ENCODE peak calls at places on chromosomes 12 and 14, in seven cellular contexts. W is SK-N-SH, K is HCT116, L is H1, A is HepG2, P is GM12878, T is K562. R is an unnamed sample.

GRCh38 chr14:36785511-36785910 is 123.9 kb downstream of the PAX9 start:
- DNase-seq in L (no peak), W (no peak), A (no peak), P (no peak), K (no peak), T (no peak), R (no peak)

GRCh38 chr12:85834378-85834777 is 1.8 kb downstream of the RASSF9 start:
- DNase-seq in W (no peak), L (no peak), A (no peak), T (no peak), K (no peak), P (no peak), R (peak)

GRCh38 chr12:1728824-1729223 is 38.0 kb downstream of the ADIPOR2 start:
- DNase-seq in T (no peak), A (peak), L (no peak), P (no peak), K (no peak), W (no peak), R (no peak)

GRCh38 chr14:93538411-93538810 is 107.7 kb downstream of the UNC79 start:
- DNase-seq in T (peak), K (peak), W (peak), A (no peak), P (no peak), L (peak), R (peak)

GRCh38 chr14:62689741-62690140 is 355.5 kb downstream of the KCNH5 start:
- DNase-seq in W (no peak), T (no peak), L (no peak), P (no peak), A (peak), K (no peak), R (no peak)

GRCh38 chr12:1287446-1287975 is 296.5 kb downstream of the ERC1 start:
- DNase-seq in P (no peak), A (no peak), W (no peak), K (no peak), L (no peak), T (no peak), R (no peak)

GRCh38 chr12:45509187-45509586 is 220.3 kb upstream of the ARID2 start:
- DNase-seq in T (no peak), K (no peak), A (no peak), L (no peak), P (peak), W (no peak), R (no peak)

GRCh38 chr12:12467222-12467621 is 95.4 kb downstream of the DUSP16 start:
- DNase-seq in W (no peak), A (no peak), L (no peak), T (no peak), K (no peak), P (no peak), R (no peak)

GRCh38 chr12:8914716-8915526 is 612 bp downstream of the PHC1 start:
- DNase-seq in W (peak), T (peak), L (no peak), P (no peak), K (no peak), A (peak), R (peak)

GRCh38 chr14:105136401-105137322 is 31.9 kb downstream of the JAG2 start:
- DNase-seq in L (no peak), K (no peak), W (no peak), T (no peak), A (no peak), P (no peak), R (no peak)

GRCh38 chr12:57418255-57418654 is 12.6 kb downstream of the R3HDM2 start:
- DNase-seq in L (no peak), K (no peak), P (no peak), W (no peak), T (no peak), A (no peak), R (no peak)

GRCh38 chr14:32940066-32940651 is 1.5 kb downstream of the NPAS3 start:
- DNase-seq in A (no peak), W (no peak), P (no peak), T (no peak), L (no peak), K (no peak), R (no peak)

DNA sequence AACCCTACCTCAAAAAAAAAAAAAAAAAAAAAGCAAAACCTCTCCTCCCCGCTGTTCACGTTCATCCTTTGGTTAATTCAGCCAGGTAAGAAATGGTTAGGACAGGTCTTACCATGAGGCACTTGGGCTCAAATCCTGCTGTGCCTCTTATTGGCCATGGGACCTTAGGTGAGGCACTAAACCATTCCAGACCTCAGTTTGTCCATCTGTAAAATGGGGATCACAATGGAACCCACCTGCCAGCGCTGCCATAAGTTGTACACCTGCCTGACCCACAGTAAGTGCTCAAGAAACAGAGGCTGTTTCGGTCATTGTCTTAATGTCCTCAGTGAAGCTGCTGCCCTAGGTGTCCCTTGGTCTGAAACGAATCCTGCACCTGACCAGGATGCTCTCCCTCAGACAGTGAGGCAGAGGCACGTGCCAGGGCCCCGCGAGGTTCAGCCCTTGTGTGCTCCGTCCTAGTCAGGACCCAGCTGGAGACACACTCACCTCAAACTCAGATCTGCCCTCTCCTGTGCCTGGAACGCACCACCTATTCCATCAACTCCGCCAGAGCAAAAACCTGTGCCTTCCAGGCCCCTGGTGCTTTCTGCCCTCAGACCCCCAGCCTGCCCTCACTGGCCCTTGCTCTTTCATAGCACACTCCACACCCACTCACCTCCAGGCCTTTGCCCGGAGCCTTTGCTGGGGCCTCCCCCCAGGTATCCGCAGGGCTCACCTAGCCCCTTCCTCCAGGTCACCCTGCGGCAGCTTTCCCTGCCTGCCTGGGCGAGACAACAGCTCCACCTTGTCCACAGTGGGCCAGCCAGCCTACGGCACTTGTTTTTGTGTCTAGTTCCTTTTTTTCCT is 150.7 kb downstream of the BCL11B start:
- DNase-seq in A (no peak), K (no peak), L (no peak), P (no peak), W (no peak), T (no peak), R (no peak)
- TF ChIP-seq JUND in A (no peak), K (no peak), L (no peak), P (no peak), W (no peak), T (no peak), R (no peak)

GRCh38 chr12:88904705-88905104 is 324.4 kb upstream of the KITLG start:
- DNase-seq in A (peak), W (no peak), P (no peak), T (no peak), L (no peak), K (no peak), R (peak)
- TF ChIP-seq JUND in A (no peak), W (no peak), P (no peak), T (no peak), L (no peak), K (no peak), R (no peak)

GRCh38 chr12:24475337-24475736 is 473.6 kb downstream of the BCAT1 start:
- DNase-seq in L (no peak), K (no peak), T (no peak), W (no peak), A (no peak), P (no peak), R (no peak)
- TF ChIP-seq JUND in L (no peak), K (no peak), T (no peak), W (no peak), A (no peak), P (no peak), R (no peak)

DNA sequence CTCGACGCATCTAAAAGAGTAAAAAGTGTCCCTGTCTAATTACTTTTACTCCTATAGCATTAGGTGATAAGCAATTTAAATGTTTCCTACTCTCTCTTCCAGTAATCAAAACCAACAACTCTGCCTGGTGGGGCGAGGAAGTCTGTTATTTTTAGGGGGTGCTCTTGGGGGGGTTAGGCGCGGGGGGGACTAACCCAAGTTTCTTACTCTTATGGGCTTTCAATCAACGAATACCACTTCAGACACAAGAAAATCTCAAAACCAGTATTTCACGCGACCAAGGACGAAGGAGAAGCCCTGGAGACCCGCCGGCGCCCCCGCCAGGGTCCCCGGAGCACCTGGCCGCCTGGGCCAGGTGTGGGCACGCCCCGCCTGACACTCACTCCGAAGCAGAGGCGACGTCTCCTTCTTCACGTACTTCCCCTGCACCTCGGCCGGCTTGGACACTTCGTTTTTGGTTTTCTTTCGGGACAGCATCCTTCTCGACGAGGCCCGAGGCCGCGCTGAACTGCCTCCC is 557 bp downstream of the SAV1 start:
- DNase-seq in K (no peak), L (no peak), A (no peak), T (peak), P (no peak), W (peak), R (peak)
- TF ChIP-seq JUND in K (no peak), L (no peak), A (no peak), T (no peak), P (no peak), W (no peak), R (no peak)

GRCh38 chr12:39752482-39753147 is 133.0 kb upstream of the ABCD2 start:
- DNase-seq in P (no peak), K (no peak), W (no peak), T (no peak), A (no peak), L (peak), R (no peak)
- TF ChIP-seq JUND in P (no peak), K (no peak), W (no peak), T (no peak), A (no peak), L (no peak), R (no peak)

GRCh38 chr14:99260116-99260515 is 11.9 kb downstream of the BCL11B start:
- DNase-seq in P (no peak), W (no peak), L (no peak), A (no peak), K (no peak), T (no peak), R (no peak)
- TF ChIP-seq JUND in P (no peak), W (no peak), L (no peak), A (no peak), K (no peak), T (no peak), R (no peak)

GRCh38 chr14:68888025-68888850 is 90.9 kb downstream of the ACTN1 start:
- DNase-seq in W (no peak), K (no peak), T (no peak), P (no peak), L (no peak), A (no peak), R (no peak)

GRCh38 chr14:68884031-68885030 is 91.5 kb upstream of the ZFP36L1 start:
- DNase-seq in L (no peak), P (no peak), K (peak), T (no peak), A (peak), W (no peak), R (no peak)

GRCh38 chr14:68888883-68889282 is 90.2 kb downstream of the ACTN1 start:
- DNase-seq in W (no peak), L (no peak), A (no peak), P (no peak), T (no peak), K (no peak), R (no peak)

GRCh38 chr14:68885226-68886108 is 92.6 kb upstream of the ZFP36L1 start:
- DNase-seq in L (no peak), W (no peak), P (no peak), A (no peak), T (no peak), K (no peak), R (no peak)

DNA sequence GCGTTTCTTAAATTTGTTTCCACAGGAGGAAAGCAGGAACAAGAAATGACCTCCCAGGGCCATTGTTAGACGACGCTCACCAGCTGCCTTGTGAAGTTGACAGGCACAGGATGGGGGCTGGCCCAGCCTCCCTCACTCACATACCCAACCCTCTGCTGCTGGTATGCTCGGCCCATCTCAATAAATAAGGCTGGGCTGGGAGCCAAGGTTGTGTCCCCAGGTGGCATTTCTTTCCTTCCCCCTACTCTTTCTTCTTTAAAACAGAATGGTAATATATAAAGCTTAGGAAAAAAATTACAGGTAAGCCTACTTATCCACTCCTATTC is 93.0 kb downstream of the ACTN1 start:
- DNase-seq in T (no peak), W (no peak), P (no peak), K (no peak), A (no peak), L (no peak), R (no peak)
- TF ChIP-seq JUND in T (no peak), W (no peak), P (no peak), K (no peak), A (no peak), L (no peak), R (no peak)

DNA sequence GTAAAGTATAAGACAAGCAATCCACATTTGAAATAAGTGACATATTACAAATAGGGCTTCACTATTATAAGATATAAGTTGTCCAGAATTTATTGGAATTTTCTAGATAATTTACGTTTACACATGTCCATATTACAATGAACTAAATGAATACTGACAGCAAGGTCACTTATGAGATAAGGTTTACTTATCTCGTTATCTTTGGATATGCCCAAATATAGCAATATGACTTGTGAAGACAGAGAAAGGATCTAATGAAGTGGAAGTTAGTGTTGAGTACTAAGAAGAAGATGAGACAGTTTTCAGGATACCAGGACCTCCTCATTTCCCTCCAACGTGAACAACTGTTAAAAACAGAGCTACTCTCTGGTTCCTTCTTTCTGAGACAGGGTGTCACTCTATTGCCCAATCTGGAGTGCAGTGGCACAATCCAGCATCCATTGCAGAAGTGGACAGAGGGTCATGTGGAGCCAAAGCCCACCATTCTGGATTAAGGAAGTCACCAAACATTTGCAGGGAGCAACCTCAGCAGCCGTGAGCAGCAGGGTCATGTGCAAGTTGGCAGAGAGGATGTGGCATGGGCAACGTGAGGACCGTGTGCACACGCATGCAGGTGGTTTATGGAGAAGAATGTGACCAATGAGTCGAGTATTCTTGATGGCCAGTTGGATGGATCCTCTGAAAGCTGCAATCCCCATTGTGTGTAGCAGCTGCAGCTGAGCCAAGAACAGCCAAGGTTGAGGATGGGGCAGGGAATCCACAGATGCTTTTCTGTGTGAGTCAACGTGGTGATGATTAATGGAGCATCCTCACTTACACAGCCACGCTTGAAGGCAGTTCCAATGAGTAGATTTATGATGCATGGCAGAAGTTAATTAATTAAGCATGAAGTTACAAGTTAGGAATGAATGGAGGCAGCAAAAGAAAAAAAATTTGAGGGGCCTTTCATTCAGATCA is 111.0 kb downstream of the BICD1 start:
- DNase-seq in L (no peak), P (no peak), T (no peak), K (no peak), A (no peak), W (no peak), R (no peak)
- TF ChIP-seq JUND in L (no peak), P (no peak), T (no peak), K (no peak), A (no peak), W (peak), R (no peak)

GRCh38 chr12:102965281-102966155 is 8.0 kb downstream of the ASCL1 start:
- DNase-seq in T (no peak), A (no peak), L (no peak), P (no peak), K (no peak), W (peak), R (no peak)

GRCh38 chr12:102962986-102963385 is 5.5 kb downstream of the ASCL1 start:
- DNase-seq in W (no peak), K (no peak), L (no peak), A (no peak), P (no peak), T (no peak), R (no peak)

GRCh38 chr12:102964872-102965271 is 7.4 kb downstream of the ASCL1 start:
- DNase-seq in K (no peak), P (no peak), T (no peak), L (no peak), W (peak), A (no peak), R (no peak)

GRCh38 chr12:102962532-102962931 is 5.1 kb downstream of the ASCL1 start:
- DNase-seq in P (no peak), T (no peak), K (no peak), W (no peak), L (no peak), A (no peak), R (no peak)

DNA sequence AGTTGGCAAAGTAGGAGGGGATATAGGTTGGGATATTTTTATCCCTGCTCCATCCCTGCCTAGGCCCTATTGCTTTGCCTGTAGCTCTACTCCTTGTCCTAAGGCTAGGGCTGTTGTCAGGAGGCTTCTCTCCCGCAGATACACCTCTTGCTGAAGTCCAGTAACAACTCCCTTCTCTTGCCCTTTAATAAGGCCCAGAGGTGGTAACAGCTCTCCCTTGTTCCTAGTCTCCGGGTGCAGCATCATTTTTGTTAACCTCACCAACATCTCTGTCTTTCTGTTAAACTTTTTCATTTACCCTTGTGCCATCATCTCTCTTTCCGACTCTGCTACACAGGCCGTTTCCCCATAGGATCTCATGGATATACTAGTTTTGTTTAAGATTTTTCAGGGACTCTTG is 6.3 kb downstream of the ASCL1 start:
- DNase-seq in K (no peak), T (no peak), A (no peak), W (no peak), P (no peak), L (no peak), R (no peak)
- TF ChIP-seq JUND in K (no peak), T (no peak), A (no peak), W (no peak), P (no peak), L (no peak), R (no peak)

R was measured in T47D.